ENCODE peak calls at places on chromosomes 4 and X, in seven cellular contexts. K, H, N, Y, R, F and B are unnamed samples.

GRCh38 chr4:87112063-87112462 is 108.4 kb downstream of the KLHL8 start:
- DNase-seq in F (no peak), K (no peak), Y (no peak), H (no peak), N (peak; percentile 16), R (no peak), B (no peak)

GRCh38 chr4:80362578-80363181 is 27.1 kb downstream of the CFAP299 start:
- DNase-seq in F (peak; percentile 19), Y (peak; percentile 20), R (no peak), N (peak; percentile 40), K (peak; percentile 39), H (peak; percentile 4), B (peak; percentile 83)

GRCh38 chr4:65071532-65071931 is 598.8 kb downstream of the EPHA5 start:
- DNase-seq in Y (no peak), F (no peak), N (no peak), H (no peak), R (no peak), K (no peak), B (no peak)

GRCh38 chrX:79413009-79413408 is 45.9 kb upstream of the ITM2A start:
- DNase-seq in N (peak; percentile 7), Y (peak; percentile 0), R (no peak), K (peak; percentile 1), F (peak; percentile 29), H (no peak), B (peak; percentile 29)

GRCh38 chrX:72554448-72555140 is 18.0 kb downstream of the HDAC8 start:
- DNase-seq in F (peak; percentile 87), Y (no peak), K (no peak), N (peak; percentile 11), R (no peak), H (peak; percentile 56), B (peak; percentile 77)

GRCh38 chr4:142719854-142720541 is 126.1 kb downstream of the INPP4B start:
- DNase-seq in F (peak; percentile 29), Y (no peak), R (no peak), H (peak; percentile 68), K (peak; percentile 45), N (no peak), B (peak; percentile 45)

GRCh38 chr4:78610546-78611214 is 59.1 kb downstream of the ANXA3 start:
- DNase-seq in Y (no peak), N (peak; percentile 77), K (no peak), R (no peak), H (no peak), F (no peak), B (no peak)

GRCh38 chr4:151738706-151739105 is 22.1 kb downstream of the GATB start:
- DNase-seq in Y (no peak), F (no peak), K (no peak), N (no peak), H (no peak), R (no peak), B (no peak)

GRCh38 chr4:1775731-1776500 is 17.2 kb upstream of the FGFR3 start:
- DNase-seq in F (peak; percentile 48), R (no peak), Y (peak; percentile 46), N (no peak), K (peak; percentile 75), H (no peak), B (no peak)

GRCh38 chr4:141307241-141307689 is 86.6 kb downstream of the ZNF330 start:
- DNase-seq in Y (peak; percentile 40), N (peak; percentile 49), K (peak; percentile 63), H (peak; percentile 45), F (peak; percentile 60), R (peak; percentile 95), B (peak; percentile 61)

GRCh38 chr4:122666527-122667245 is 45.8 kb upstream of the IL21 start:
- DNase-seq in F (peak; percentile 46), N (no peak), K (no peak), Y (no peak), R (no peak), H (peak; percentile 52), B (no peak)

GRCh38 chr4:172982151-172982590 is 186.4 kb upstream of the GALNT7 start:
- DNase-seq in R (peak; percentile 33), H (peak; percentile 69), K (no peak), N (no peak), F (peak; percentile 90), Y (no peak), B (no peak)

GRCh38 chr4:100933628-100934027 is 413.7 kb downstream of the PPP3CA start:
- DNase-seq in N (no peak), R (no peak), Y (no peak), F (peak; percentile 1), H (no peak), K (no peak), B (no peak)

GRCh38 chrX:15468036-15468435 is 25.1 kb downstream of the PIR start:
- DNase-seq in H (no peak), Y (no peak), F (no peak), N (peak; percentile 15), R (no peak), K (peak; percentile 43), B (peak; percentile 27)

GRCh38 chr4:125323547-125324100 is 8.9 kb downstream of the FAT4 start:
- DNase-seq in N (no peak), Y (no peak), R (no peak), K (no peak), H (no peak), F (peak; percentile 9), B (no peak)

GRCh38 chrX:400258-400657 is 13.6 kb upstream of the PPP2R3B start:
- DNase-seq in K (no peak), R (no peak), Y (no peak), N (no peak), H (no peak), F (no peak), B (no peak)

GRCh38 chr4:84808332-84808731 is 158.2 kb downstream of the WDFY3 start:
- DNase-seq in R (no peak), Y (no peak), K (no peak), F (no peak), N (no peak), H (no peak), B (no peak)

GRCh38 chr4:86529450-86529849 is 64.7 kb upstream of the PTPN13 start:
- DNase-seq in R (no peak), K (no peak), H (no peak), N (no peak), F (no peak), Y (no peak), B (no peak)

GRCh38 chr4:38463268-38463958 is 200.6 kb upstream of the KLF3 start:
- DNase-seq in K (no peak), H (no peak), Y (no peak), F (no peak), R (no peak), N (peak; percentile 49), B (no peak)

GRCh38 chr4:181593703-181594102 is 649.5 kb upstream of the TENM3 start:
- DNase-seq in H (no peak), K (no peak), N (no peak), R (no peak), F (no peak), Y (no peak), B (no peak)

GRCh38 chr4:123398151-123398802 is 1.7 kb downstream of the SPRY1 start:
- DNase-seq in R (no peak), K (peak; percentile 89), F (peak; percentile 59), Y (no peak), H (peak; percentile 22), N (peak; percentile 52), B (peak; percentile 80)

GRCh38 chr4:108351806-108352205 is 183.1 kb upstream of the LEF1 start:
- DNase-seq in K (no peak), R (no peak), N (no peak), H (no peak), F (no peak), Y (no peak), B (no peak)

GRCh38 chr4:108342325-108342986 is 173.7 kb upstream of the LEF1 start:
- DNase-seq in F (no peak), Y (no peak), R (no peak), N (no peak), H (no peak), K (no peak), B (no peak)

GRCh38 chr4:108350332-108350731 is 181.6 kb upstream of the LEF1 start:
- DNase-seq in R (no peak), H (no peak), N (no peak), F (no peak), Y (no peak), K (peak; percentile 73), B (no peak)

GRCh38 chr4:108345862-108346530 is 177.3 kb upstream of the LEF1 start:
- DNase-seq in F (no peak), Y (no peak), H (no peak), R (no peak), K (no peak), N (no peak), B (no peak)
- TF ChIP-seq REST in F (no peak), Y (no peak), H (no peak), R (no peak), K (no peak), N (no peak), B (no peak)

DNA sequence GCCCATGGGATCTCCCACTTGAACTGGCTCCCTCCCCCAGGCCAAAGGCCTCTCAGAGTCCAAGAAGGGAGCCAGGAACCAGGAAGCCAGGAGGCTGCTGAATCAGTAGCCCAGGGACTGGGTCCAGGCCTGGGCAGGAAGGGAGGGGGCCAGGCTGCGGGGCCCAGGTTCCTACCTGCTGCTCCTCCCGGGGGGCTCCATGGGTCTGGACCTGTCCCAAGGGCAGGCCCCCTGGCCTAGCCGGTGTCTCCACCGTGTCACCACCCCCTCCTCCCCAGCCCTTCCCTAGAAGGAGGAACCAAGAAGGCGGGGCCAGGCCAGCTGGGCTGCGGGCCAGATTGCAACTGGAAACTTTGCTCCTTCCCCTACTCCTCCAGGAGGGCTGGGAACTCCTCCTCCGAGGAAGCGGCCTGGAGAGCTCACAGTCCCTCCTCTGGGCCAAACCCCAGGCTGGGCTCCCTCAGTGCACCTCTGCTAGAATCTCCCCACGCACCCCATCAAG is at the start of gene IQSEC2:
- DNase-seq in Y (no peak), H (peak; percentile 48), R (no peak), N (peak; percentile 77), F (peak; percentile 79), K (no peak), B (peak; percentile 59)
- H3K4me2 ChIP-seq in Y (peak within 1 kb of the TSS; percentile 32), H (peak within 1 kb of the TSS; percentile 83), R (no peak within 1 kb of the TSS), N (peak within 1 kb of the TSS; percentile 79), F (peak within 1 kb of the TSS; percentile 98), K (peak within 1 kb of the TSS; percentile 91), B (no peak within 1 kb of the TSS)

DNA sequence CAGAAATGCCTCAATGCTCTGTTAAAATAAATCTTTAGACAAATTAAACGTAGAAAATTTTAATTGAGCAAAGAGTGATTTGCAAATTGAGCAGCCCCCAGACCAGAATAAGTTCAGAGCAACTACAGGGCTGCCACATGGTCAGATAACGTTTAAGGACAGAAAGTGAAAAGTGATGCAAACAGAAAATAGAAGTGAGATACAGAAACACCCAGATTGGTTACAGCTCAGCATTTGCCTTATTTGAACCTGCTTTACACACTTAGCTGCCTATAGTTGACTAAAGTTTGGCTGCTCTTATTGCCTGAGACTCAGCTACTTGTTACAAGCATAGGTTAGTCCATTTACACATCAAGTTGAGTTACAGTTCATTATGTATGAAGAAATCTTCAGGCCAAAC is 1800.8 kb upstream of the PCDH10 start:
- DNase-seq in H (no peak), Y (no peak), R (peak; percentile 54), F (no peak), K (no peak), N (no peak), B (no peak)
- TF ChIP-seq REST in H (no peak), Y (no peak), R (no peak), F (no peak), K (no peak), N (no peak), B (no peak)

GRCh38 chr4:15552557-15553362 is 83.1 kb downstream of the CC2D2A start:
- DNase-seq in F (no peak), R (no peak), H (no peak), Y (no peak), N (no peak), K (no peak), B (no peak)
- H3K4me2 ChIP-seq in F (peak overlapping the region; percentile 38), R (no peak overlapping the region), H (no peak overlapping the region), Y (no peak overlapping the region), N (no peak overlapping the region), K (no peak overlapping the region), B (no peak overlapping the region)